ENCODE peak calls at places on chromosomes 5 and 9, in nine cellular contexts. U is NT2/D1, J is heart right ventricle, T is adipocyte, D is GM23248, Z is heart left ventricle, M is HCT116, B is upper lobe of right lung, G is psoas muscle. S is an unnamed sample. For H3K36me3, the result is how much of the 10 kb centered on the place peaks cover.

GRCh38 chr5:89827388-89827787 is 582.2 kb downstream of the CETN3 start:
- DNase-seq in J (no peak), G (no peak), Z (no peak), M (no peak), D (peak), T (no peak), B (no peak), U (no peak), S (no peak)

GRCh38 chr5:150575745-150576448 is 64.6 kb upstream of the SYNPO start:
- DNase-seq in T (no peak), G (no peak), Z (no peak), M (no peak), D (no peak), U (no peak), J (no peak), B (peak), S (no peak)

GRCh38 chr9:93261735-93262523 is 78.0 kb downstream of the WNK2 start:
- DNase-seq in G (peak), M (no peak), D (no peak), B (peak), Z (peak), T (no peak), U (no peak), J (no peak), S (no peak)

GRCh38 chr5:127425037-127425436 is 92.4 kb upstream of the PRRC1 start:
- DNase-seq in D (no peak), T (no peak), M (no peak), B (no peak), J (no peak), Z (no peak), U (no peak), G (no peak), S (no peak)

GRCh38 chr9:27352457-27353188 is 55.7 kb upstream of the EQTN start:
- DNase-seq in G (no peak), T (no peak), J (no peak), M (no peak), U (no peak), D (no peak), B (no peak), Z (no peak), S (no peak)

GRCh38 chr9:136643596-136644342 is 18.9 kb upstream of the EGFL7 start:
- DNase-seq in U (no peak), B (peak), Z (peak), G (no peak), D (no peak), T (no peak), J (peak), M (no peak), S (no peak)

GRCh38 chr9:96877269-96877668 is 23.0 kb upstream of the ZNF782 start:
- DNase-seq in T (no peak), Z (no peak), D (no peak), M (no peak), G (peak), B (no peak), U (no peak), J (no peak), S (no peak)

GRCh38 chr5:43041131-43041668 is 1.1 kb upstream of the ANXA2R start:
- DNase-seq in U (no peak), M (no peak), J (no peak), T (peak), B (peak), D (no peak), Z (peak), G (peak), S (no peak)

GRCh38 chr5:95686661-95687060 is 3.9 kb upstream of the SPATA9 start:
- DNase-seq in B (no peak), U (no peak), Z (no peak), T (no peak), J (no peak), G (no peak), M (no peak), D (peak), S (no peak)

GRCh38 chr5:31235381-31235780 is 41.9 kb downstream of the CDH6 start:
- DNase-seq in M (no peak), J (no peak), U (no peak), G (no peak), Z (no peak), D (no peak), T (no peak), B (no peak), S (no peak)

GRCh38 chr9:134814598-134815215 is 65.9 kb upstream of the FCN2 start:
- DNase-seq in Z (no peak), D (peak), M (no peak), G (no peak), U (no peak), T (peak), J (no peak), B (no peak), S (no peak)

GRCh38 chr5:56588636-56589485 is 226.5 kb upstream of the MAP3K1 start:
- DNase-seq in Z (peak), G (peak), M (no peak), D (peak), U (no peak), J (peak), T (no peak), B (peak), S (no peak)

GRCh38 chr9:133476036-133476435 is 2.9 kb downstream of the SLC2A6 start:
- DNase-seq in Z (no peak), T (no peak), D (no peak), G (no peak), M (no peak), J (no peak), U (no peak), B (no peak), S (no peak)

GRCh38 chr5:72525816-72526215 is 18.6 kb upstream of the ZNF366 start:
- DNase-seq in D (peak), M (no peak), U (no peak), J (no peak), T (peak), B (no peak), Z (no peak), G (no peak), S (peak)

GRCh38 chr5:128537306-128537998 is 593 bp downstream of the FBN2 start:
- DNase-seq in T (peak), M (no peak), U (no peak), Z (peak), D (peak), G (peak), J (peak), B (peak), S (peak)

GRCh38 chr5:135426102-135427082 is 20.8 kb downstream of the DCANP1 start:
- DNase-seq in B (no peak), Z (no peak), D (peak), M (peak), U (peak), T (peak), G (no peak), J (no peak), S (peak)

GRCh38 chr9:134386951-134387831 is 60.9 kb downstream of the RXRA start:
- DNase-seq in T (no peak), M (no peak), U (no peak), J (no peak), B (no peak), Z (peak), D (peak), G (no peak), S (no peak)

GRCh38 chr5:140216468-140217074 is 41.6 kb downstream of the CYSTM1 start:
- DNase-seq in G (no peak), J (no peak), B (no peak), D (no peak), Z (no peak), T (no peak), U (no peak), M (no peak), S (no peak)

GRCh38 chr5:8650197-8650596 is 781.2 kb downstream of the MTRR start:
- DNase-seq in G (no peak), D (no peak), J (no peak), B (no peak), M (no peak), Z (no peak), U (no peak), T (no peak), S (no peak)

GRCh38 chr5:157603333-157604190 is 28.0 kb upstream of the ADAM19 start:
- DNase-seq in T (peak), Z (no peak), U (no peak), J (no peak), G (no peak), M (peak), B (no peak), D (peak), S (peak)

GRCh38 chr9:120477534-120478001 is 102.4 kb downstream of the CDK5RAP2 start:
- DNase-seq in D (peak), J (peak), G (peak), T (peak), Z (peak), B (no peak), M (peak), U (peak), S (peak)

GRCh38 chr5:54285573-54286124 is 24.7 kb downstream of the ARL15 start:
- DNase-seq in Z (no peak), G (no peak), D (peak), J (no peak), T (no peak), U (no peak), B (no peak), M (no peak), S (no peak)

GRCh38 chr5:60944904-60945759 is at the start of the genes ERCC8 and NDUFAF2:
- DNase-seq in D (peak), G (peak), B (peak), M (peak), T (peak), Z (peak), U (peak), J (peak), S (peak)

GRCh38 chr9:27118916-27119315 is 9.9 kb downstream of the TEK start:
- DNase-seq in B (no peak), T (peak), Z (no peak), U (no peak), M (no peak), G (no peak), J (no peak), D (peak), S (peak)

GRCh38 chr9:81389569-81389993 is 299.8 kb downstream of the TLE1 start:
- DNase-seq in U (no peak), M (peak), J (no peak), B (no peak), Z (peak), G (no peak), T (peak), D (peak), S (peak)

GRCh38 chr9:107158321-107158720 is 124.8 kb upstream of the RAD23B start:
- DNase-seq in M (peak), B (no peak), G (no peak), Z (no peak), D (peak), T (peak), J (no peak), U (peak), S (peak)

GRCh38 chr5:173859315-173860038 is 28.7 kb upstream of the CPEB4 start:
- DNase-seq in Z (no peak), G (no peak), M (no peak), T (no peak), B (no peak), D (no peak), U (no peak), J (no peak), S (no peak)

GRCh38 chr5:142669479-142669878 is 16.4 kb downstream of the FGF1 start:
- DNase-seq in U (no peak), J (peak), B (no peak), T (no peak), M (no peak), G (no peak), Z (peak), D (peak), S (no peak)
- H3K4me3 ChIP-seq in U (no peak), J (no peak), B (no peak), T (no peak), M (no peak), G (no peak), Z (no peak), D (no peak), S (no peak)

DNA sequence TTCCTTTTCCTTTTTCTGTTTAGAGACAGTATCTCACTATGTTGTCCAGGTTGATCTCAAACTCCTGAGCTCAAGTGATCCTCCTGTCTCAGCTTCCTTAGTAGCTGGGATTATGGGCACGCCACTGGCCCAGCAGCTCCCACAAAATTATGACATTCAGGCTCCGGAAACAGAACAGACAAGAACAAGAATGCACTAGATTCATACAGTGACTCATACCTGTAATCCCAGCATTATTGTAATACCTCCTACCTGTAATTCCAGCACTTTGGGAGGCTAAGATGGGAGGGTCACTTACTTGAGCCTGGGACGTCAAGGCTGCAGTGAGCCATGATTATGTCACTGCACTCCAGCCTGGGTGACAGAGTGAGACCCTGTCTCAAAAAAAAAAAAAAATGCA is 26.7 kb upstream of the B4GALT1 start:
- DNase-seq in U (no peak), T (no peak), G (no peak), J (no peak), M (no peak), B (no peak), Z (no peak), D (no peak), S (peak)
- H3K36me3 ChIP-seq in U (under half), T (under half), G (under half), J (under half), M (under half), B (under half), Z (under half), D (under half), S (under half)

DNA sequence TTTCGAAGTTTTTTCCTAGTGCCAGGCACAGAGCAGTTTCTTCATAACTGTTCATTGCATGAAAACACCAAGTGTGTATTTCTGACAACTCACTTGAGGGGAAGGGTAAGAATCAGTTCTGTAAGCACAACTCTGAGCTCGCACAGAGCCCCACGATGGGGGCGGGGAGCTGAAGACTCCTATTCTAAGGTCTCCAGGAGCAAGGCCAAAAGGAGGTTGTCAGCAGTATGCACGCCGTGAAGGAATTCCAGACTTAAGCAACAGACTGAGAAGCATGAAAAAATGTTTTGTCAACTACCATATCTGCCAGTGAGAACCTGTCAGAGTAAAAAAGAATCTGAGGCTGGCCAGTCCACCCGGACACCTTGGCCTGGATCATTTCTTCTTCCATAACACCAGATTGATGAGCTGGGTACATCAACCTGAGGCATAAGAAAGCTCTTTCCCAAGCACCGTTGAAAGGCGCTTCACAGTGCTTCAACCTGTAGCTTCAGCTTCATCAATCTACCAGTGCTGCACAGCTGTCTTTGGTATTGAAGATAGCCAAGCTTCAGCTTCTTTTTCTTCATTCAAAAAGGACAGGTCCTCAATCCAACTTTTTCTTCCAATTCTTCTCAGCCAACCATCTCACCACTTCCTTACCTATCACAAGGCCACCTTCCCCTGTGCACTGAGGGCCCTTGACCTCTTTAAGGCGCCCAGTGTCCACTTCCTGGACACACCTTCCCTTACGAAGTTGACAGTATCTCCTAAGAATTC is 1.1 kb upstream of the CTNNAL1 start:
- DNase-seq in J (no peak), M (no peak), Z (peak), G (no peak), B (peak), D (peak), U (no peak), T (peak), S (peak)
- H3K4me3 ChIP-seq in J (peak), M (no peak), Z (peak), G (peak), B (peak), D (peak), U (no peak), T (peak), S (no peak)

GRCh38 chr5:123397538-123397937 is 25.7 kb downstream of the CEP120 start:
- DNase-seq in G (no peak), Z (no peak), D (no peak), B (no peak), J (no peak), T (no peak), U (no peak), M (no peak), S (no peak)
- H3K36me3 ChIP-seq in G (under half), Z (under half), D (under half), B (under half), J (half or more), T (under half), U (under half), M (under half), S (under half)